ENCODE peak calls at places on chromosomes 2 and 18, in seven cellular contexts. One of them, this sample, is unnamed.

GRCh38 chr18:33369711-33370449 is 70.6 kb downstream of the CCDC178 start:
- DNase-seq in stimulated activated CD8-positive, alpha-beta memory T cell treated with anti-CD3 and anti-CD28 coated beads, Interleukin-2, amount 100 ng/mL, for 1 hour: no peak
- DNase-seq in GM04503: no peak
- DNase-seq in glomerular endothelial cell: no peak
- DNase-seq in T47D: no peak
- DNase-seq in stimulated activated CD4-positive, alpha-beta T cell treated with anti-CD3 and anti-CD28 coated beads, TNF-alpha, amount 100 ng/mL, for 48 hours: no peak
- DNase-seq in amygdala: no peak
- DNase-seq in this sample: no peak

GRCh38 chr2:10398496-10398895 is 49.6 kb downstream of the ODC1 start:
- DNase-seq in glomerular endothelial cell: no peak
- DNase-seq in amygdala: no peak
- DNase-seq in GM04503: no peak
- DNase-seq in stimulated activated CD4-positive, alpha-beta T cell treated with anti-CD3 and anti-CD28 coated beads, TNF-alpha, amount 100 ng/mL, for 48 hours: no peak
- DNase-seq in T47D: no peak
- DNase-seq in stimulated activated CD8-positive, alpha-beta memory T cell treated with anti-CD3 and anti-CD28 coated beads, Interleukin-2, amount 100 ng/mL, for 1 hour: no peak
- DNase-seq in this sample: no peak

GRCh38 chr2:109365131-109365530 is 236.1 kb downstream of the SH3RF3 start:
- DNase-seq in amygdala: no peak
- DNase-seq in GM04503: no peak
- DNase-seq in glomerular endothelial cell: no peak
- DNase-seq in stimulated activated CD8-positive, alpha-beta memory T cell treated with anti-CD3 and anti-CD28 coated beads, Interleukin-2, amount 100 ng/mL, for 1 hour: no peak
- DNase-seq in T47D: no peak
- DNase-seq in stimulated activated CD4-positive, alpha-beta T cell treated with anti-CD3 and anti-CD28 coated beads, TNF-alpha, amount 100 ng/mL, for 48 hours: no peak
- DNase-seq in this sample: peak

GRCh38 chr2:30492185-30492584 is 45.1 kb downstream of the LCLAT1 start:
- DNase-seq in GM04503: no peak
- DNase-seq in stimulated activated CD4-positive, alpha-beta T cell treated with anti-CD3 and anti-CD28 coated beads, TNF-alpha, amount 100 ng/mL, for 48 hours: no peak
- DNase-seq in amygdala: no peak
- DNase-seq in stimulated activated CD8-positive, alpha-beta memory T cell treated with anti-CD3 and anti-CD28 coated beads, Interleukin-2, amount 100 ng/mL, for 1 hour: no peak
- DNase-seq in T47D: no peak
- DNase-seq in glomerular endothelial cell: no peak
- DNase-seq in this sample: no peak

GRCh38 chr2:30709516-30709915 is 97.7 kb downstream of the CAPN13 start:
- DNase-seq in amygdala: no peak
- DNase-seq in stimulated activated CD4-positive, alpha-beta T cell treated with anti-CD3 and anti-CD28 coated beads, TNF-alpha, amount 100 ng/mL, for 48 hours: no peak
- DNase-seq in GM04503: no peak
- DNase-seq in glomerular endothelial cell: no peak
- DNase-seq in T47D: no peak
- DNase-seq in stimulated activated CD8-positive, alpha-beta memory T cell treated with anti-CD3 and anti-CD28 coated beads, Interleukin-2, amount 100 ng/mL, for 1 hour: no peak
- DNase-seq in this sample: peak

GRCh38 chr18:11119962-11120361 is 29.4 kb downstream of the PIEZO2 start:
- DNase-seq in GM04503: peak
- DNase-seq in stimulated activated CD4-positive, alpha-beta T cell treated with anti-CD3 and anti-CD28 coated beads, TNF-alpha, amount 100 ng/mL, for 48 hours: no peak
- DNase-seq in amygdala: no peak
- DNase-seq in glomerular endothelial cell: no peak
- DNase-seq in T47D: no peak
- DNase-seq in stimulated activated CD8-positive, alpha-beta memory T cell treated with anti-CD3 and anti-CD28 coated beads, Interleukin-2, amount 100 ng/mL, for 1 hour: no peak
- DNase-seq in this sample: no peak

GRCh38 chr2:63842149-63843061 is 709 bp downstream of the UGP2 start:
- DNase-seq in T47D: no peak
- DNase-seq in GM04503: no peak
- DNase-seq in stimulated activated CD4-positive, alpha-beta T cell treated with anti-CD3 and anti-CD28 coated beads, TNF-alpha, amount 100 ng/mL, for 48 hours: no peak
- DNase-seq in amygdala: no peak
- DNase-seq in stimulated activated CD8-positive, alpha-beta memory T cell treated with anti-CD3 and anti-CD28 coated beads, Interleukin-2, amount 100 ng/mL, for 1 hour: no peak
- DNase-seq in glomerular endothelial cell: no peak
- DNase-seq in this sample: peak

GRCh38 chr2:20093263-20094141 is 42.1 kb upstream of the LAPTM4A start:
- DNase-seq in stimulated activated CD4-positive, alpha-beta T cell treated with anti-CD3 and anti-CD28 coated beads, TNF-alpha, amount 100 ng/mL, for 48 hours: no peak
- DNase-seq in stimulated activated CD8-positive, alpha-beta memory T cell treated with anti-CD3 and anti-CD28 coated beads, Interleukin-2, amount 100 ng/mL, for 1 hour: no peak
- DNase-seq in glomerular endothelial cell: no peak
- DNase-seq in T47D: peak
- DNase-seq in amygdala: no peak
- DNase-seq in GM04503: no peak
- DNase-seq in this sample: no peak

GRCh38 chr2:236823976-236824375 is 254.4 kb downstream of the ACKR3 start:
- DNase-seq in stimulated activated CD4-positive, alpha-beta T cell treated with anti-CD3 and anti-CD28 coated beads, TNF-alpha, amount 100 ng/mL, for 48 hours: no peak
- DNase-seq in GM04503: no peak
- DNase-seq in glomerular endothelial cell: no peak
- DNase-seq in amygdala: no peak
- DNase-seq in T47D: no peak
- DNase-seq in stimulated activated CD8-positive, alpha-beta memory T cell treated with anti-CD3 and anti-CD28 coated beads, Interleukin-2, amount 100 ng/mL, for 1 hour: no peak
- DNase-seq in this sample: no peak

GRCh38 chr2:226623587-226624368 is 175.8 kb downstream of the IRS1 start:
- DNase-seq in glomerular endothelial cell: no peak
- DNase-seq in amygdala: no peak
- DNase-seq in stimulated activated CD4-positive, alpha-beta T cell treated with anti-CD3 and anti-CD28 coated beads, TNF-alpha, amount 100 ng/mL, for 48 hours: no peak
- DNase-seq in GM04503: no peak
- DNase-seq in stimulated activated CD8-positive, alpha-beta memory T cell treated with anti-CD3 and anti-CD28 coated beads, Interleukin-2, amount 100 ng/mL, for 1 hour: no peak
- DNase-seq in T47D: no peak
- DNase-seq in this sample: no peak

GRCh38 chr2:7887441-7887840 is 794.4 kb upstream of the ID2 start:
- DNase-seq in stimulated activated CD4-positive, alpha-beta T cell treated with anti-CD3 and anti-CD28 coated beads, TNF-alpha, amount 100 ng/mL, for 48 hours: no peak
- DNase-seq in glomerular endothelial cell: no peak
- DNase-seq in T47D: no peak
- DNase-seq in GM04503: no peak
- DNase-seq in amygdala: no peak
- DNase-seq in stimulated activated CD8-positive, alpha-beta memory T cell treated with anti-CD3 and anti-CD28 coated beads, Interleukin-2, amount 100 ng/mL, for 1 hour: no peak
- DNase-seq in this sample: no peak

GRCh38 chr2:171595896-171596295 is 73.6 kb downstream of the CYBRD1 start:
- DNase-seq in stimulated activated CD8-positive, alpha-beta memory T cell treated with anti-CD3 and anti-CD28 coated beads, Interleukin-2, amount 100 ng/mL, for 1 hour: no peak
- DNase-seq in glomerular endothelial cell: no peak
- DNase-seq in stimulated activated CD4-positive, alpha-beta T cell treated with anti-CD3 and anti-CD28 coated beads, TNF-alpha, amount 100 ng/mL, for 48 hours: no peak
- DNase-seq in GM04503: peak
- DNase-seq in T47D: no peak
- DNase-seq in amygdala: no peak
- DNase-seq in this sample: no peak

GRCh38 chr2:152413228-152414030 is 78.5 kb downstream of the FMNL2 start:
- DNase-seq in GM04503: no peak
- DNase-seq in amygdala: no peak
- DNase-seq in stimulated activated CD8-positive, alpha-beta memory T cell treated with anti-CD3 and anti-CD28 coated beads, Interleukin-2, amount 100 ng/mL, for 1 hour: no peak
- DNase-seq in glomerular endothelial cell: no peak
- DNase-seq in stimulated activated CD4-positive, alpha-beta T cell treated with anti-CD3 and anti-CD28 coated beads, TNF-alpha, amount 100 ng/mL, for 48 hours: no peak
- DNase-seq in T47D: no peak
- DNase-seq in this sample: no peak